ENCODE peak calls at places on chromosomes 2 and 18, in eight cellular contexts. F is lower lobe of right lung; Q is midbrain; W is renal cortical epithelial cell; G is mucosa of descending colon; V is stimulated activated CD8-positive, alpha-beta memory T cell treated with anti-CD3 and anti-CD28 coated beads, Interleukin-15, amount 100 ng/mL, for 1 hour; E is NCI-H345; J is heart right ventricle. I is an unnamed sample.

GRCh38 chr18:54193786-54194185 is 30.7 kb downstream of the MBD2 start:
- DNase-seq in V (no peak), W (no peak), J (no peak), G (no peak), F (no peak), E (no peak), Q (no peak), I (no peak)

GRCh38 chr18:36934884-36935283 is 106.0 kb downstream of the KIAA1328 start:
- DNase-seq in G (no peak), Q (no peak), E (no peak), V (no peak), W (peak; percentile 15), F (no peak), J (no peak), I (no peak)

GRCh38 chr2:26033270-26033768 is 565 bp upstream of the RAB10 start:
- DNase-seq in E (peak; percentile 95), V (peak; percentile 2), F (peak; percentile 90), W (peak; percentile 67), J (no peak), G (peak; percentile 93), Q (peak; percentile 80), I (no peak)

GRCh38 chr18:45521151-45521550 is 94.1 kb upstream of the SLC14A2 start:
- DNase-seq in V (no peak), Q (no peak), J (no peak), G (no peak), W (peak; percentile 37), F (no peak), E (no peak), I (no peak)

GRCh38 chr2:224689539-224689938 is 26.6 kb downstream of the CCDC195 start:
- DNase-seq in W (no peak), G (no peak), J (no peak), V (no peak), F (no peak), E (no peak), Q (no peak), I (no peak)

GRCh38 chr2:75021672-75022071 is 63.2 kb downstream of the POLE4 start:
- DNase-seq in Q (no peak), G (no peak), V (no peak), F (no peak), E (no peak), J (no peak), W (peak; percentile 71), I (no peak)

GRCh38 chr18:11156977-11157376 is 7.6 kb upstream of the PIEZO2 start:
- DNase-seq in E (no peak), W (no peak), Q (no peak), J (no peak), V (no peak), F (no peak), G (no peak), I (no peak)

GRCh38 chr2:65436825-65437221 is 4.4 kb upstream of the SPRED2 start:
- DNase-seq in E (no peak), Q (no peak), W (peak; percentile 78), J (no peak), F (no peak), G (no peak), V (no peak), I (no peak)

GRCh38 chr18:77250501-77250925 is 865 bp downstream of the GALR1 start:
- DNase-seq in F (no peak), G (no peak), Q (no peak), J (no peak), V (no peak), E (no peak), W (no peak), I (no peak)

GRCh38 chr18:64747803-64748202 is 598.9 kb upstream of the LINC00305 start:
- DNase-seq in G (no peak), Q (no peak), J (no peak), F (no peak), V (no peak), E (no peak), W (no peak), I (no peak)

GRCh38 chr2:61707984-61708852 is 145.6 kb downstream of the FAM161A start:
- DNase-seq in G (no peak), J (no peak), Q (no peak), F (no peak), W (peak; percentile 89), E (peak; percentile 99), V (no peak), I (no peak)

GRCh38 chr2:107380912-107381311 is 445.8 kb upstream of the RGPD4 start:
- DNase-seq in J (no peak), Q (no peak), E (no peak), F (no peak), W (no peak), G (no peak), V (no peak), I (no peak)

GRCh38 chr2:198957183-198957582 is 500.6 kb downstream of the SATB2 start:
- DNase-seq in F (no peak), V (no peak), G (no peak), W (no peak), E (no peak), J (no peak), Q (no peak), I (no peak)

GRCh38 chr2:72090781-72091482 is 56.7 kb downstream of the CYP26B1 start:
- DNase-seq in F (no peak), Q (no peak), J (no peak), G (no peak), W (no peak), E (no peak), V (no peak), I (no peak)

GRCh38 chr2:133566967-133567645 is 1.2 kb downstream of the NCKAP5 start:
- DNase-seq in F (peak; percentile 44), G (peak; percentile 21), W (peak; percentile 85), E (no peak), V (no peak), Q (peak; percentile 11), J (peak; percentile 58), I (no peak)

GRCh38 chr2:173401716-173402326 is 47.1 kb downstream of the CDCA7 start:
- DNase-seq in V (no peak), F (no peak), G (no peak), E (no peak), W (peak; percentile 49), J (no peak), Q (no peak), I (no peak)

GRCh38 chr2:100235098-100235497 is 87.2 kb downstream of the LONRF2 start:
- DNase-seq in V (no peak), W (no peak), E (no peak), J (no peak), G (no peak), F (no peak), Q (no peak), I (no peak)

GRCh38 chr2:11589316-11589940 is 55.6 kb downstream of the GREB1 start:
- DNase-seq in Q (no peak), F (no peak), G (no peak), W (no peak), J (no peak), V (no peak), E (no peak), I (no peak)

GRCh38 chr18:58176915-58177717 is 133.1 kb downstream of the NEDD4L start:
- DNase-seq in Q (no peak), E (no peak), G (no peak), F (no peak), V (no peak), J (no peak), W (peak; percentile 96), I (no peak)

GRCh38 chr2:71453404-71454220 is at the start of gene DYSF:
- DNase-seq in F (peak; percentile 77), G (no peak), V (no peak), J (peak; percentile 74), E (no peak), W (no peak), Q (no peak), I (no peak)

GRCh38 chr2:203177361-203177760 is 61.5 kb upstream of the CYP20A1 start:
- DNase-seq in W (peak; percentile 33), J (no peak), G (no peak), Q (no peak), V (no peak), F (no peak), E (no peak), I (no peak)

GRCh38 chr2:46171996-46172546 is 125.1 kb upstream of the EPAS1 start:
- DNase-seq in W (no peak), J (no peak), Q (no peak), E (peak; percentile 45), V (no peak), G (no peak), F (no peak), I (no peak)

GRCh38 chr2:131520526-131520925 is 7.2 kb upstream of the CCDC74A start:
- DNase-seq in V (no peak), F (no peak), G (no peak), E (no peak), J (no peak), Q (peak; percentile 8), W (no peak), I (no peak)

GRCh38 chr2:136527560-136527959 is 237.8 kb upstream of the THSD7B start:
- DNase-seq in E (no peak), G (no peak), V (no peak), Q (no peak), J (peak; percentile 26), W (peak; percentile 21), F (no peak), I (no peak)

GRCh38 chr2:138615257-138615656 is 113.7 kb downstream of the SPOPL start:
- DNase-seq in Q (no peak), F (no peak), J (no peak), G (no peak), E (no peak), W (peak; percentile 97), V (no peak), I (no peak)

GRCh38 chr2:148391324-148391723 is 253.2 kb upstream of the EPC2 start:
- DNase-seq in J (no peak), V (no peak), Q (no peak), F (no peak), E (no peak), W (no peak), G (no peak), I (no peak)

GRCh38 chr2:202782930-202783558 is 88.5 kb downstream of the ICA1L start:
- DNase-seq in J (no peak), G (no peak), V (no peak), F (no peak), Q (no peak), E (no peak), W (no peak), I (no peak)

GRCh38 chr2:172970660-172971059 is 105.0 kb upstream of the MAP3K20 start:
- DNase-seq in F (no peak), J (no peak), E (no peak), W (peak; percentile 78), G (no peak), Q (no peak), V (no peak), I (no peak)

GRCh38 chr2:128584296-128584900 is 265.7 kb upstream of the HS6ST1 start:
- DNase-seq in G (no peak), V (no peak), J (no peak), W (no peak), E (no peak), F (no peak), Q (no peak), I (no peak)

I was measured in uterus.